ENCODE peak calls at places on chromosomes 4 and X, in four cellular contexts. G is heart right ventricle; K is stimulated activated CD8-positive, alpha-beta memory T cell treated with anti-CD3 and anti-CD28 coated beads, Interleukin-4, amount 100 ng/mL, for 24 hours; C is effector memory CD4-positive, alpha-beta T cell. V is an unnamed sample.

GRCh38 chr4:8459867-8460453 is 19.4 kb downstream of the TRMT44 start:
- DNase-seq in K (no peak), C (no peak), G (no peak), V (no peak)

GRCh38 chrX:3120426-3120825 is 79.2 kb downstream of the ARSF start:
- DNase-seq in K (no peak), C (no peak), G (no peak), V (no peak)

GRCh38 chrX:71366674-71367256 is 608 bp downstream of the TAF1 start:
- DNase-seq in K (no peak), C (no peak), G (peak), V (no peak)

GRCh38 chr4:125303058-125303457 is 11.7 kb upstream of the FAT4 start:
- DNase-seq in C (no peak), G (no peak), K (no peak), V (no peak)

GRCh38 chrX:19611636-19612376 is 96.5 kb upstream of the MAP3K15 start:
- DNase-seq in G (no peak), K (no peak), C (no peak), V (no peak)

GRCh38 chr4:186666750-186667149 is 56.9 kb downstream of the FAT1 start:
- DNase-seq in G (no peak), C (no peak), K (no peak), V (no peak)

GRCh38 chr4:52594961-52595360 is 64.1 kb downstream of the USP46 start:
- DNase-seq in C (no peak), G (no peak), K (no peak), V (no peak)

GRCh38 chrX:97199501-97199900 is 315.8 kb downstream of the RPA4 start:
- DNase-seq in K (no peak), C (no peak), G (no peak), V (no peak)

GRCh38 chr4:76623217-76624060 is 188.4 kb downstream of the SHROOM3 start:
- DNase-seq in K (no peak), G (no peak), C (no peak), V (no peak)

GRCh38 chr4:86508436-86508835 is 85.7 kb upstream of the PTPN13 start:
- DNase-seq in C (no peak), K (no peak), G (no peak), V (no peak)

GRCh38 chrX:107739541-107739940 is 36.0 kb downstream of the TSC22D3 start:
- DNase-seq in C (no peak), G (no peak), K (no peak), V (no peak)